ENCODE peak calls at places on chromosomes 7 and 10, in eight cellular contexts. A is astrocyte of the cerebellum, J is cardiac fibroblast, P is RWPE1, H is GM13976, O is GM06990, T is tibial nerve, Y is Peyer's patch. V is an unnamed sample.
A peak's percentile ranks its signal among the peaks of the same experiment; 100 is the strongest.

GRCh38 chr10:80319725-80320290 is 30.4 kb upstream of the MAT1A start:
- DNase-seq in A (no peak), J (no peak), P (no peak), H (no peak), O (no peak), T (no peak), Y (no peak), V (no peak)

GRCh38 chr7:6146666-6147065 is 115.5 kb downstream of the ANKRD61 start:
- DNase-seq in A (no peak), J (no peak), P (no peak), H (no peak), O (no peak), T (no peak), Y (no peak), V (no peak)

GRCh38 chr10:115417585-115418265 is 324.6 kb downstream of the ATRNL1 start:
- DNase-seq in A (peak; percentile 45), J (peak; percentile 58), P (peak; percentile 47), H (peak; percentile 41), O (peak; percentile 2), T (no peak), Y (no peak), V (no peak)

GRCh38 chr10:49001861-49002675 is 62.4 kb upstream of the LRRC18 start:
- DNase-seq in A (no peak), J (no peak), P (no peak), H (no peak), O (no peak), T (no peak), Y (no peak), V (no peak)

GRCh38 chr10:30765611-30766010 is 136.1 kb upstream of the LYZL2 start:
- DNase-seq in A (no peak), J (no peak), P (no peak), H (no peak), O (no peak), T (no peak), Y (no peak), V (no peak)

GRCh38 chr7:31476073-31476745 is 37.7 kb upstream of the ITPRID1 start:
- DNase-seq in A (no peak), J (no peak), P (no peak), H (no peak), O (no peak), T (no peak), Y (no peak), V (no peak)

GRCh38 chr7:101915000-101915399 is 97.6 kb downstream of the CUX1 start:
- DNase-seq in A (no peak), J (no peak), P (no peak), H (no peak), O (no peak), T (no peak), Y (no peak), V (no peak)

GRCh38 chr7:112431803-112432202 is 18.5 kb upstream of the IFRD1 start:
- DNase-seq in A (no peak), J (no peak), P (no peak), H (no peak), O (no peak), T (no peak), Y (no peak), V (no peak)

GRCh38 chr10:123614888-123615287 is 51.3 kb upstream of the GPR26 start:
- DNase-seq in A (peak; percentile 20), J (peak; percentile 34), P (peak; percentile 77), H (peak; percentile 48), O (no peak), T (peak; percentile 72), Y (no peak), V (peak; percentile 85)
- TF ChIP-seq CTCF in A (no peak), J (no peak), P (no peak), H (no peak), O (no peak), T (no peak), Y (no peak), V (no peak)

GRCh38 chr10:21532694-21533576 is 1.1 kb upstream of the MLLT10 start:
- DNase-seq in A (no peak), J (no peak), P (no peak), H (no peak), O (no peak), T (no peak), Y (no peak), V (no peak)

GRCh38 chr10:21535494-21535818 is 1.4 kb downstream of the MLLT10 start:
- DNase-seq in A (no peak), J (peak; percentile 11), P (no peak), H (no peak), O (no peak), T (no peak), Y (no peak), V (no peak)

GRCh38 chr10:21531164-21531563 is 2.9 kb upstream of the MLLT10 start:
- DNase-seq in A (no peak), J (peak; percentile 58), P (no peak), H (no peak), O (no peak), T (no peak), Y (no peak), V (no peak)

GRCh38 chr10:21534611-21535493 is 820 bp downstream of the MLLT10 start:
- DNase-seq in A (no peak), J (peak; percentile 57), P (no peak), H (peak; percentile 64), O (peak; percentile 46), T (peak; percentile 43), Y (peak; percentile 56), V (peak; percentile 75)

DNA sequence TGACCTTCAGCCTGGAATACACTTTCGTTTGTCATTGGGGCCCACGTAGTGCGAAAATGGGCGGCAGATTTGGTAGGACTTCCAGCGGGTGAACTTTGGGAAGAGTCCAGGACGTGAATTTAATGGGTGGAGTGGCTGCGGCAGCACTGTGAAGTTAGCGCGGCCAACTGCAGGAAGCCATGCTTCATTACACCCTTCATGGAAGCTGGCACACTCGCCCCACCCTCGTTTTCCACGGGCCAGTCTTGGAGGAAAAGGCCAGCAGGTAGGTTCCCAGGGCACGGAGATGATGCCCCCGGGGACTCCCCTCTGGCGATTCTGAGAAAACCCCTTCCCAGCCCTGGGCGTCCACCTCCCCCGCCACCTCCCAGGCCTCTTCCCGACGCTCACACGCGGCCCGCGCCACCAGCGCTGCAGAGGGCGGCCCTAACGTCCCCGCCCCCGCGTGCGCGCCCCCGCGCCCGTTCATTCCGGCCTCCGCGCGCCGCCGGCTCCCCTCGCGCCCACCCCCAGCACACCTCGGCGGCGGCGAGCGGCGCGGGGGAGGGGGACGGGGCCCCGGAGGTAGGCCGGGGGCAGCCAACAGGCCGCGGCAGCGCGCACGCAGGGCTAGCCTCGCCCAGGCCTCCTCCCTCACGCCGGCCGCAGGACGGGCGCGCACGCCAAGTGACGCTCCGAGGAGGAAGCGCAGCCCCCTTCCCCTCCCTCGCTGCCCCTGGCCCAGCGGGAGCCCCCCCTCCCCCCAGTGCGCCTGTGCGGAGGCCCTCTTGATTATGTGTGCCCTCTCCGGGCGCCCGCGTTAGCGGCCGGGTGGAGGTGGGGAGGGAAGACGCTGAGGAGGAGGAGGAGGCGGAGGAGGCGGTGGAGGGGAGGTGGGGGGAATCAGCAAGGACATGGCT is at the start of gene MLLT10:
- DNase-seq in A (peak; percentile 88), J (peak; percentile 99), P (peak; percentile 81), H (peak; percentile 95), O (peak; percentile 99), T (peak; percentile 84), Y (peak; percentile 91), V (peak; percentile 97)
- TF ChIP-seq CTCF in A (peak; percentile 20), J (peak; percentile 32), P (no peak), H (no peak), O (no peak), T (no peak), Y (peak; percentile 3), V (peak; percentile 30)

GRCh38 chr7:1557771-1558170 is 1.8 kb upstream of the TMEM184A start:
- DNase-seq in A (no peak), J (no peak), P (no peak), H (no peak), O (peak; percentile 7), T (no peak), Y (no peak), V (no peak)

GRCh38 chr7:1557006-1557405 is 1.0 kb upstream of the TMEM184A start:
- DNase-seq in A (no peak), J (no peak), P (no peak), H (no peak), O (no peak), T (no peak), Y (no peak), V (no peak)

GRCh38 chr7:1559626-1560590 is 3.9 kb upstream of the TMEM184A start:
- DNase-seq in A (no peak), J (no peak), P (peak; percentile 71), H (no peak), O (no peak), T (no peak), Y (no peak), V (no peak)

GRCh38 chr7:1558841-1559625 is 3.0 kb upstream of the TMEM184A start:
- DNase-seq in A (no peak), J (no peak), P (no peak), H (no peak), O (no peak), T (no peak), Y (no peak), V (no peak)

DNA sequence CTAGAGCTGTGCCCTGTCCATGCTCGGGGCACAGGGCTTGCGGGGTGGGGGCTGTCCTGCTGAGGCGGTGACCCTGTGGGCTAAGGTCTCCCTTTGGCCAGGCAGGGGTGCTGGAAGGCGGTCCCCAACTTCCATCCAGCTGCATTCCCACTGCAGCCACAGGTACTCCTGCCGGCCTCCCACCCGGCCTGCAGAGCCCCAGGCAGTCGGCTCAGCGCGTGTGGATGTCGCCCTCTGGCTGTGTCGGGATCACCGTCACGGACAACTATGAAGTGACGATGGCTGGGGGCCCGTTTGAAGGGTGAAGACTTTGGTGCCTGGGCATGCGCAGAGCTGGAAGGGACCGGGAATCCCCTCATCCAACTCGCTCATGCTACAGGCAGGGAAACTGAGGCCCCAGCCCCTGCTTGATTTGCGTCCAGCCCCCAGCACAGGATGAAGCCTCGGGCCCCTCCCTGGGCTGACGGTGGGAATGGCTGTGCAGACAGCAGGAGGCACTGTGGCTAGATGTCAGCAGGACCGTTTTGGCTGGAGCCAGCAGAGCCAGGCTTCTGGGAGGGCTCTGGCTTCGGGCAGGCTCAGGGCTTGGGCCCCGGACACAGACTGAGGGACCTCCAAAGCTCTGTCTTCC is 2.3 kb upstream of the TMEM184A start:
- DNase-seq in A (no peak), J (no peak), P (no peak), H (no peak), O (no peak), T (no peak), Y (no peak), V (no peak)
- TF ChIP-seq CTCF in A (no peak), J (peak; percentile 18), P (no peak), H (no peak), O (no peak), T (peak; percentile 6), Y (no peak), V (no peak)

GRCh38 chr10:36885746-36886145 is 239.7 kb upstream of the ANKRD30A start:
- DNase-seq in A (no peak), J (no peak), P (no peak), H (no peak), O (no peak), T (no peak), Y (no peak), V (no peak)

GRCh38 chr10:36886303-36886891 is 239.0 kb upstream of the ANKRD30A start:
- DNase-seq in A (no peak), J (no peak), P (no peak), H (no peak), O (no peak), T (no peak), Y (no peak), V (no peak)

DNA sequence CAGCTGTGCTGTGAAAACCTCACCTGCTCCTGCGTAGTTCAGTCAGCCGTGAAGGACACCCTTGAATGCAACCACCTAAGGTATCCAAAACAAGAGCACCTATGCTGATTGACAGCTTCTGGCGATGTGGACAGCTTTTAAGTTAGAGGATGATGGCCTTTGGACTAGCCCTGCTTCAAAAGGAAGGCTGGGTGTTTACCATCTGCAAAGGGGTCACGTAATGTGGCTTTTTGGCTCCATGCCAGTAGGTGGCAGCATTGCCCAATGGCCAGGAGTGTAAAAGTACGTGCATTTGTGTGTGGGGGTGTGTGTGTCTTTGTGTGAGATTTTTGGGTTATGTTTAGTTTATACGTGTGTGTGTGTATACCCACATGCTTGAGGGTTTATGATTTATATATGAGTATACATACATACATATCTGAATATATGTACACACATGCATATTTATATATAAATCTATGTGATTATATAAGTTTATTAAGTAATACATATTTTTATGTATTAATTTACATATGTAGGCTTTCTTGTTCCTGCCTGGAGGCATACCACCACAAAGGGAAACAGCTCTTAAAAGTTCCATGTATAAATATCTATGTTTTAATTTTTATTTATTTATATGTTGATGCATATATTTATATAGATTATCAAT is 236.3 kb upstream of the ANKRD30A start:
- DNase-seq in A (no peak), J (peak; percentile 3), P (peak; percentile 6), H (peak; percentile 23), O (no peak), T (no peak), Y (no peak), V (peak; percentile 57)
- TF ChIP-seq CTCF in A (no peak), J (no peak), P (peak; percentile 24), H (peak; percentile 71), O (peak; percentile 78), T (no peak), Y (no peak), V (peak; percentile 31)